ENCODE peak calls at places on chromosomes 1 and 21, in four cellular contexts. C, S, D and K are unnamed samples.
A peak's percentile ranks its signal among the peaks of the same experiment; 100 is the strongest.

GRCh38 chr1:87683557-87683956 is 354.9 kb downstream of the LMO4 start:
- DNase-seq in C (no peak), S (no peak), D (no peak), K (no peak)

GRCh38 chr1:76541618-76542017 is 325.7 kb upstream of the ST6GALNAC5 start:
- DNase-seq in C (no peak), S (no peak), D (no peak), K (no peak)

GRCh38 chr21:32414579-32415358 is 2.3 kb downstream of the EVA1C start:
- DNase-seq in C (no peak), S (no peak), D (no peak), K (no peak)

GRCh38 chr1:152879559-152880198 is 1.6 kb downstream of the SMCP start:
- DNase-seq in C (no peak), S (no peak), D (no peak), K (no peak)

GRCh38 chr1:97396463-97396862 is 524.4 kb downstream of the DPYD start:
- DNase-seq in C (no peak), S (no peak), D (no peak), K (no peak)

GRCh38 chr1:182229907-182230522 is 161.6 kb downstream of the GLUL start:
- DNase-seq in C (no peak), S (no peak), D (no peak), K (no peak)

GRCh38 chr1:181094813-181095212 is 6.3 kb downstream of the IER5 start:
- DNase-seq in C (no peak), S (no peak), D (no peak), K (no peak)

GRCh38 chr21:31117046-31117916 is 79.0 kb upstream of the KRTAP19-8 start:
- DNase-seq in C (peak; percentile 50), S (no peak), D (no peak), K (peak; percentile 7)

GRCh38 chr1:206672844-206673758 is 11.6 kb upstream of the MAPKAPK2 start:
- DNase-seq in C (no peak), S (peak; percentile 88), D (no peak), K (no peak)

GRCh38 chr1:229058716-229059115 is 212.2 kb upstream of the RAB4A start:
- DNase-seq in C (no peak), S (no peak), D (no peak), K (no peak)

GRCh38 chr1:19065526-19066247 is 109.2 kb upstream of the IFFO2 start:
- DNase-seq in C (no peak), S (no peak), D (no peak), K (no peak)

GRCh38 chr1:226628624-226629155 is 80.1 kb downstream of the STUM start:
- DNase-seq in C (no peak), S (no peak), D (no peak), K (no peak)

GRCh38 chr1:41399148-41399795 is 38.0 kb downstream of the FOXO6 start:
- DNase-seq in C (no peak), S (no peak), D (no peak), K (no peak)

GRCh38 chr1:178540646-178541045 is 27.7 kb downstream of the TEX35 start:
- DNase-seq in C (no peak), S (no peak), D (no peak), K (no peak)

GRCh38 chr1:113751516-113751915 is 7.8 kb downstream of the PHTF1 start:
- DNase-seq in C (no peak), S (no peak), D (no peak), K (no peak)

GRCh38 chr1:183724350-183725042 is 71.4 kb upstream of the APOBEC4 start:
- DNase-seq in C (no peak), S (no peak), D (no peak), K (no peak)

GRCh38 chr1:234780531-234781162 is 170.7 kb upstream of the IRF2BP2 start:
- DNase-seq in C (no peak), S (peak; percentile 56), D (no peak), K (no peak)

GRCh38 chr1:243786546-243786945 is 63.5 kb downstream of the AKT3 start:
- DNase-seq in C (no peak), S (no peak), D (no peak), K (no peak)

GRCh38 chr1:226939439-226940028 is 560 bp upstream of the COQ8A start:
- DNase-seq in C (no peak), S (peak; percentile 64), D (no peak), K (no peak)

GRCh38 chr1:184021666-184022198 is 15.8 kb downstream of the COLGALT2 start:
- DNase-seq in C (no peak), S (no peak), D (no peak), K (no peak)

GRCh38 chr1:61692155-61692783 is 32.7 kb downstream of the TM2D1 start:
- DNase-seq in C (no peak), S (no peak), D (no peak), K (peak; percentile 12)

GRCh38 chr1:180951186-180951745 is 38.6 kb downstream of the KIAA1614 start:
- DNase-seq in C (no peak), S (no peak), D (no peak), K (no peak)

GRCh38 chr1:28509705-28510349 is 4.0 kb downstream of the RCC1 start:
- DNase-seq in C (no peak), S (no peak), D (no peak), K (no peak)

GRCh38 chr1:55490556-55490955 is 275.4 kb upstream of the USP24 start:
- DNase-seq in C (no peak), S (no peak), D (no peak), K (no peak)

GRCh38 chr1:219710529-219711194 is 97.8 kb upstream of the ZC3H11B start:
- DNase-seq in C (peak; percentile 40), S (no peak), D (no peak), K (no peak)

GRCh38 chr1:214515544-214516433 is 35.6 kb downstream of the PTPN14 start:
- DNase-seq in C (no peak), S (no peak), D (no peak), K (no peak)

GRCh38 chr1:201625711-201626300 is 86.9 kb downstream of the NAV1 start:
- DNase-seq in C (no peak), S (no peak), D (no peak), K (no peak)

GRCh38 chr1:15414450-15414823 is 4.7 kb downstream of the EFHD2 start:
- DNase-seq in C (no peak), S (no peak), D (no peak), K (no peak)

GRCh38 chr1:19467199-19468187 is 17.8 kb downstream of the CAPZB start:
- DNase-seq in C (no peak), S (no peak), D (no peak), K (no peak)

GRCh38 chr21:45356251-45356650 is 48.7 kb upstream of the COL18A1 start:
- DNase-seq in C (no peak), S (peak; percentile 50), D (peak; percentile 42), K (no peak)

GRCh38 chr1:35505911-35506798 is 51.0 kb downstream of the KIAA0319L start:
- DNase-seq in C (peak; percentile 13), S (peak; percentile 65), D (no peak), K (no peak)

GRCh38 chr1:58816072-58816746 is 32.4 kb upstream of the JUN start:
- DNase-seq in C (peak; percentile 51), S (peak; percentile 73), D (peak; percentile 63), K (peak; percentile 47)

GRCh38 chr1:18149113-18149641 is 41.6 kb downstream of the IGSF21 start:
- DNase-seq in C (no peak), S (no peak), D (peak; percentile 9), K (no peak)

DNA sequence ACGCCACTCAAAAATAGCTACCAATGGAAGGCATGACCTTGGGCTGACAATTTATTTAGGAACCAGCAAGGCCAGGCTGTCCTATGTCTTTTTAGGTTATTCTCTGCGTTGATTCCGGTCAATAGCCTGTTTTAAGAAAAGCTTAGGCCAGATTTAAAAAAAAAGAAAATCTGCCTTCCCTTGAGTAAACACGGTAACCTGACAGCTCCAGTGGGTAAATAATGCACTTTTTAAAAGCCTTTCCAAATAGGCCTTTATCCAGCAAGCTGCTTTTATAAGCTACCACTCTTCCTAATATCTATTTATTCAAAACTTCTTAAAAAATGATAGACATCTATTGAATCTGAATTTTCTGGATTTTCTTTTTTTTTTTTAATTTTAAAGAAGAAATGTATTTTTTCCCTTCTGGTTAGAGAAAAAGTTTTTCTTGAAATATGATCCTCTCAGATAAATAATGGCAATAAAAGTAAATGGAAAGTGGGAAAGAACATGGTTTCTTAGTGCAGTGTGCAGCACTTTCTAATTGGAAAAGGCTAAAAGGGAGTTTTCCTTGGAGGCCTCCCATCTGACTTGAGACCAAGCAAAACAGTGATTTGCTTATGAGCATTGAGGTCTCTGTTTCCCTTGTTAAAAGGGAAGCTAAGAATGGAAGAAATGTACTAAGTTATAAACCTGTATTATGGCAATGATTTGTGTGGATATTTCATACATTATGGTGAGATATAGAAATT is 281.0 kb upstream of the RUNX1 start:
- DNase-seq in C (no peak), S (no peak), D (no peak), K (no peak)
- TF ChIP-seq TCF7L2 in C (no peak), S (no peak), D (no peak), K (no peak)

DNA sequence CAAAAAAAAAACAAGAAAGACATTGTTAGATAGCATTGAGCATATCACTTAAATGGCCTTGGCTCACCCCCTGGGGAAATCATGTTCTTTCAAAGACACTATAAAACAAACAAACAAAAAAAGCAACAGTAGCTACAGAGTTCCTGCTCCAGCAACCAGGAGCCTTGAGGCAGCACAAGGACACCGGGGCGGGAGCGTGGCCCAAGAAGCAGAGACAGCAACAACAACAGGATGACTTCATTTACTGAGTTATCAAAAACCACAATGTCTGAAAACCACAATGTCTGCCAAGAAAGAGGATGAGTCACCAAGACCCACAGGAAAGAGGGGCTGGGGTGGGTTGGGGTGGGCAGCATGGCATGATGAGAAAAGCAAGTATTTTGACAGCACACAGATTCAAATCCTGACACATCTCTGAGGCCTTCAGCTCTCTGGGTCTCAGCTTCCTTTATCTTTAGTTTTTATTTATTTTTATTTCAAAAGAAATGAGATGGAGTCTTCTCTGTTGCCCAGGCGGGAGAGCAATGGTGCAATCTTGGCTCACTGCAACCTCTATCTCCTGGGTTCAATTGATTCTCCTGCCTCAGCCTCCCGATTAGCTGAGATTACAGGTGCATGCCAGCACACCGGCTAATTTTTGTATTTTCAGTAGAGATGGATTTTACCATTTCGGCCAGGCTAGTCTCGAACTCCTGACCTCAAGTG is 19.3 kb upstream of the ATP2B4 start:
- DNase-seq in C (no peak), S (peak; percentile 46), D (no peak), K (no peak)
- TF ChIP-seq POLR2AphosphoS5 in C (no peak), S (no peak), D (no peak), K (no peak)

GRCh38 chr1:90964444-90965035 is 57.3 kb downstream of the ZNF644 start:
- DNase-seq in C (peak; percentile 13), S (no peak), D (peak; percentile 21), K (peak; percentile 4)
- TF ChIP-seq TCF7L2 in C (no peak), S (no peak), D (no peak), K (no peak)

DNA sequence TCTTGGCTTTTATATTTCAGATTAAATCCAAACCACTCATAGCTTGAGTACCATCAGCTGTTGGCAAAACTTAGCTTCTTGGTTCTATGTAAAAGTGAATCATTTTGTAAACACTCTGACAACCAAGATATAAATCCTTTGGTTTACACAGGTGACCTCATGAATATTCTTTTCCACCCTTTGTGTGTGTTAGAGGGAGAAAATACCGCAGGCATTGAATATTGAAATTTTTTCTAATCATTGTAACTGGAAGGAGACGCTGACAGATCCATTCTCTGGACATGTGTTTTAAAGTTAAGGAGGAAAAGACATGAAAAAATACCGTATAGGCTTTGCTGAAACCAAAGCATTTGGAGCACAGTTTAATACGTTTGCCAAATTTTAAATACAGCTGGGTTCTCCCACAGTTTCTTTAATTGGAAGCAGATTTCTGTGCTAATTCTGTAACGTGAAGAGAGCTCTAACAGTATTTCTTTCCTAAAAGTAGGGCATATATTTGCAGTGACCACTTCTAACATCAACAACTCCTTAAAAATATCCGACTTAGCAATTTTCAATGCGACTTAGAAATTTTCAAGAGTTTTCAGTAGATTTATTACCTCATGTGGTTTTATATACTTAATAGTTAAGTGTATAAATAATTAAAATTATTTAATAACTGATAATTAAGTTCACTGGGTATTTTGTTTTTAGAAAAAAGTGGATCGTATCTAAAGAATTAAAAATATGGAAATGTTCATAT is 388.2 kb downstream of the USP25 start:
- DNase-seq in C (no peak), S (no peak), D (no peak), K (no peak)
- TF ChIP-seq POLR2AphosphoS5 in C (no peak), S (no peak), D (no peak), K (no peak)